ENCODE peak calls at places on chromosome 16, in seven cellular contexts. One of them, this sample, is unnamed.

GRCh38 chr16:70804153-70804728 is 3.3 kb upstream of the VAC14 start:
- DNase-seq in GM12878: no peak
- DNase-seq in choroid plexus epithelial cell: peak; percentile 98
- DNase-seq in stomach: no peak
- DNase-seq in heart right ventricle: no peak
- DNase-seq in uterus: no peak
- DNase-seq in suprapubic skin: no peak
- DNase-seq in this sample: no peak

GRCh38 chr16:11890231-11890630 is 25.5 kb downstream of the GSPT1 start:
- DNase-seq in uterus: no peak
- DNase-seq in heart right ventricle: no peak
- DNase-seq in GM12878: no peak
- DNase-seq in choroid plexus epithelial cell: no peak
- DNase-seq in stomach: no peak
- DNase-seq in suprapubic skin: no peak
- DNase-seq in this sample: no peak

GRCh38 chr16:58661199-58661830 is 23.3 kb downstream of the SLC38A7 start:
- DNase-seq in stomach: peak; percentile 41
- DNase-seq in heart right ventricle: peak; percentile 49
- DNase-seq in choroid plexus epithelial cell: peak; percentile 94
- DNase-seq in uterus: peak; percentile 38
- DNase-seq in suprapubic skin: no peak
- DNase-seq in GM12878: no peak
- DNase-seq in this sample: peak; percentile 27

GRCh38 chr16:50709061-50709695 is 15.8 kb downstream of the NOD2 start:
- DNase-seq in choroid plexus epithelial cell: no peak
- DNase-seq in suprapubic skin: no peak
- DNase-seq in GM12878: no peak
- DNase-seq in uterus: no peak
- DNase-seq in stomach: no peak
- DNase-seq in heart right ventricle: peak; percentile 20
- DNase-seq in this sample: no peak

GRCh38 chr16:50604610-50605009 is 56.4 kb downstream of the NKD1 start:
- DNase-seq in choroid plexus epithelial cell: no peak
- DNase-seq in suprapubic skin: no peak
- DNase-seq in uterus: no peak
- DNase-seq in GM12878: no peak
- DNase-seq in stomach: no peak
- DNase-seq in heart right ventricle: no peak
- DNase-seq in this sample: no peak

GRCh38 chr16:49586466-49586865 is 212.9 kb downstream of the C16orf78 start:
- DNase-seq in heart right ventricle: no peak
- DNase-seq in choroid plexus epithelial cell: no peak
- DNase-seq in suprapubic skin: peak; percentile 25
- DNase-seq in uterus: no peak
- DNase-seq in stomach: no peak
- DNase-seq in GM12878: no peak
- DNase-seq in this sample: no peak

GRCh38 chr16:88430524-88431446 is 22.3 kb upstream of the ZFPM1 start:
- DNase-seq in suprapubic skin: no peak
- DNase-seq in heart right ventricle: peak; percentile 20
- DNase-seq in choroid plexus epithelial cell: peak; percentile 43
- DNase-seq in uterus: no peak
- DNase-seq in stomach: no peak
- DNase-seq in GM12878: no peak
- DNase-seq in this sample: peak; percentile 40

GRCh38 chr16:84603115-84603816 is 14.6 kb downstream of the COTL1 start:
- DNase-seq in heart right ventricle: peak; percentile 58
- DNase-seq in suprapubic skin: peak; percentile 91
- DNase-seq in stomach: peak; percentile 72
- DNase-seq in uterus: peak; percentile 93
- DNase-seq in GM12878: no peak
- DNase-seq in choroid plexus epithelial cell: peak; percentile 97
- DNase-seq in this sample: peak; percentile 76

GRCh38 chr16:29898135-29898534 is 1.2 kb downstream of the SEZ6L2 start:
- DNase-seq in uterus: no peak
- DNase-seq in stomach: no peak
- DNase-seq in heart right ventricle: no peak
- DNase-seq in choroid plexus epithelial cell: no peak
- DNase-seq in suprapubic skin: no peak
- DNase-seq in GM12878: no peak
- DNase-seq in this sample: no peak

GRCh38 chr16:83934684-83934977 is 18.4 kb upstream of the OSGIN1 start:
- DNase-seq in stomach: no peak
- DNase-seq in choroid plexus epithelial cell: no peak
- DNase-seq in suprapubic skin: no peak
- DNase-seq in uterus: no peak
- DNase-seq in GM12878: no peak
- DNase-seq in heart right ventricle: no peak
- DNase-seq in this sample: no peak

GRCh38 chr16:85321856-85322271 is 209.6 kb upstream of the CIBAR2 start:
- DNase-seq in GM12878: no peak
- DNase-seq in choroid plexus epithelial cell: peak; percentile 94
- DNase-seq in heart right ventricle: peak; percentile 94
- DNase-seq in suprapubic skin: peak; percentile 93
- DNase-seq in uterus: peak; percentile 91
- DNase-seq in stomach: peak; percentile 96
- DNase-seq in this sample: peak; percentile 96

GRCh38 chr16:53775821-53776431 is 72.0 kb downstream of the FTO start:
- DNase-seq in stomach: peak; percentile 60
- DNase-seq in GM12878: no peak
- DNase-seq in uterus: peak; percentile 47
- DNase-seq in heart right ventricle: peak; percentile 16
- DNase-seq in choroid plexus epithelial cell: peak; percentile 95
- DNase-seq in suprapubic skin: peak; percentile 68
- DNase-seq in this sample: peak; percentile 21

GRCh38 chr16:86065711-86066110 is 166.7 kb downstream of the IRF8 start:
- DNase-seq in uterus: no peak
- DNase-seq in stomach: no peak
- DNase-seq in choroid plexus epithelial cell: no peak
- DNase-seq in GM12878: no peak
- DNase-seq in suprapubic skin: no peak
- DNase-seq in heart right ventricle: no peak
- DNase-seq in this sample: no peak

GRCh38 chr16:59356144-59356543 is 622.0 kb upstream of the GOT2 start:
- DNase-seq in GM12878: no peak
- DNase-seq in uterus: no peak
- DNase-seq in stomach: no peak
- DNase-seq in suprapubic skin: no peak
- DNase-seq in heart right ventricle: no peak
- DNase-seq in choroid plexus epithelial cell: no peak
- DNase-seq in this sample: no peak

GRCh38 chr16:85384831-85385462 is 228.2 kb upstream of the GSE1 start:
- DNase-seq in suprapubic skin: peak; percentile 69
- DNase-seq in stomach: peak; percentile 55
- DNase-seq in GM12878: no peak
- DNase-seq in choroid plexus epithelial cell: no peak
- DNase-seq in heart right ventricle: no peak
- DNase-seq in uterus: no peak
- DNase-seq in this sample: peak; percentile 6

GRCh38 chr16:84916850-84917249 is 94.5 kb downstream of the ZDHHC7 start:
- DNase-seq in suprapubic skin: no peak
- DNase-seq in GM12878: no peak
- DNase-seq in choroid plexus epithelial cell: no peak
- DNase-seq in heart right ventricle: no peak
- DNase-seq in stomach: no peak
- DNase-seq in uterus: no peak
- DNase-seq in this sample: no peak

GRCh38 chr16:60181542-60181941 is 1447.4 kb upstream of the GOT2 start:
- DNase-seq in uterus: no peak
- DNase-seq in choroid plexus epithelial cell: no peak
- DNase-seq in suprapubic skin: no peak
- DNase-seq in stomach: no peak
- DNase-seq in GM12878: no peak
- DNase-seq in heart right ventricle: no peak
- DNase-seq in this sample: no peak

GRCh38 chr16:69503244-69503643 is 62.5 kb upstream of the NFAT5 start:
- DNase-seq in GM12878: no peak
- DNase-seq in choroid plexus epithelial cell: no peak
- DNase-seq in stomach: no peak
- DNase-seq in uterus: no peak
- DNase-seq in suprapubic skin: no peak
- DNase-seq in heart right ventricle: no peak
- DNase-seq in this sample: no peak

GRCh38 chr16:70588565-70588964 is 57.8 kb upstream of the IL34 start:
- DNase-seq in stomach: no peak
- DNase-seq in uterus: no peak
- DNase-seq in GM12878: no peak
- DNase-seq in heart right ventricle: no peak
- DNase-seq in choroid plexus epithelial cell: peak; percentile 42
- DNase-seq in suprapubic skin: no peak
- DNase-seq in this sample: no peak

GRCh38 chr16:49600976-49601375 is 227.4 kb downstream of the C16orf78 start:
- DNase-seq in GM12878: no peak
- DNase-seq in uterus: peak; percentile 2
- DNase-seq in suprapubic skin: no peak
- DNase-seq in heart right ventricle: no peak
- DNase-seq in stomach: no peak
- DNase-seq in choroid plexus epithelial cell: no peak
- DNase-seq in this sample: no peak

GRCh38 chr16:10866196-10866976 is 10.6 kb upstream of the CIITA start:
- DNase-seq in heart right ventricle: no peak
- DNase-seq in choroid plexus epithelial cell: no peak
- DNase-seq in suprapubic skin: no peak
- DNase-seq in GM12878: no peak
- DNase-seq in uterus: no peak
- DNase-seq in stomach: no peak
- DNase-seq in this sample: peak; percentile 48

DNA sequence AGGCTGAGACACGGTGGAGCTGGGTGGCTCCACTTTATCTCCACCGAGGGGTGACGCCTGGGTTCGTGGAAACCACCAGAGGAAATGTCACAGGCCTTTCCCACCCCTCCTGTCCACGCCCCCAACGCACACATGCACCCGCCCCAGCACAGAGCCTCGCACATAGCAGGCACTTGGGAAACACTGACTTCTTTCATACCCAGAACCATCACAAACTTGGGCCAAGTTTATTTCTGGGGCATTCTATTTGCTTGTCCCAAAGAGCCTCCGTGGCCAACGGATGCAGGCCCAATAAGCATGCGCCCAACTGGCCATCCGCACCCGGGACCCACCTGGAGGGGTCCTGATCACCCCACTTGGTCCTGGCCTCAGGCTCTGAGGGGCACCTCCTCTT is 3.3 kb downstream of the BCAR1 start:
- DNase-seq in choroid plexus epithelial cell: no peak
- DNase-seq in uterus: no peak
- DNase-seq in suprapubic skin: no peak
- DNase-seq in GM12878: no peak
- DNase-seq in heart right ventricle: peak; percentile 64
- DNase-seq in stomach: peak; percentile 68
- DNase-seq in this sample: peak; percentile 49
- TF ChIP-seq CTCF in choroid plexus epithelial cell: no peak
- TF ChIP-seq CTCF in uterus: no peak
- TF ChIP-seq CTCF in suprapubic skin: no peak
- TF ChIP-seq CTCF in GM12878: no peak
- TF ChIP-seq CTCF in heart right ventricle: no peak
- TF ChIP-seq CTCF in stomach: no peak
- TF ChIP-seq CTCF in this sample: no peak

DNA sequence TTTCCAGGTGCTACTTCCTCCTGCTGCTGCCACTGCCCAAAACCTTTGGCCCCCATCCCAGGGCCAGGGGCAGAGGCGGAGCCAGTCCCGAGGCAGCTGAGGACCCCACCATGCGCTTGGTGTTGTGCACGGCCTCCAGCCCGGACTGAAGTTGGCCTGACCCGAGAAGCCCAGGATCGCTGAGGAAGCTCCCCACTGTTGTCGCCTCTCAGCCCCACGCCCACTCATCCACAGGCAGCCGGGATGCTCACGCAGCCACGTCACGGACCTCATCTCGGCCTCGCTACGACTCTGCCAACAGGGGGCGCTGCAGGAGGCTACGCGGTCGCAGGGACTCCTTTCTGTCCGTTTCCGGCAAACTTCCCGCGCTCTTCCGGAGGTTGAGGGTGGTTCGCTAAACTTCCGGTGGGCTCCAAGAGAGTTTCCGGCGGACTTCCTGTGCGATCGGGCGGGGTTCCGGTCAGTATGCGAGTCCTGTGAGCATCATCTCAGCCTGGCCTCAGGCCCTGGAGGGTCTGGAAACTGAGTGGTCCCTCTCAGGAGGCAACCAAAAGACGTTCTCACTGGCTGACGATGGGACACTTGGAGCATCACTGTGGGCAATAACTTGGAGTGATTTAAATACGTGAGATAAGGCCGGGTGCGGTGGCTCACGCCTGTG is 12.4 kb downstream of the ZG16B start:
- DNase-seq in heart right ventricle: peak; percentile 37
- DNase-seq in choroid plexus epithelial cell: peak; percentile 61
- DNase-seq in GM12878: no peak
- DNase-seq in suprapubic skin: no peak
- DNase-seq in stomach: peak; percentile 50
- DNase-seq in uterus: no peak
- DNase-seq in this sample: peak; percentile 30
- H3K4me3 ChIP-seq in heart right ventricle: no peak overlapping the region
- H3K4me3 ChIP-seq in choroid plexus epithelial cell: peak overlapping the region; percentile 47
- H3K4me3 ChIP-seq in GM12878: peak overlapping the region; percentile 45
- H3K4me3 ChIP-seq in suprapubic skin: peak overlapping the region; percentile 26
- H3K4me3 ChIP-seq in stomach: no peak overlapping the region
- H3K4me3 ChIP-seq in uterus: no peak overlapping the region
- H3K4me3 ChIP-seq in this sample: peak overlapping the region; percentile 19

GRCh38 chr16:80503144-80503543 is 37.6 kb upstream of the DYNLRB2 start:
- DNase-seq in choroid plexus epithelial cell: no peak
- DNase-seq in suprapubic skin: no peak
- DNase-seq in heart right ventricle: no peak
- DNase-seq in GM12878: no peak
- DNase-seq in uterus: no peak
- DNase-seq in stomach: no peak
- DNase-seq in this sample: no peak

DNA sequence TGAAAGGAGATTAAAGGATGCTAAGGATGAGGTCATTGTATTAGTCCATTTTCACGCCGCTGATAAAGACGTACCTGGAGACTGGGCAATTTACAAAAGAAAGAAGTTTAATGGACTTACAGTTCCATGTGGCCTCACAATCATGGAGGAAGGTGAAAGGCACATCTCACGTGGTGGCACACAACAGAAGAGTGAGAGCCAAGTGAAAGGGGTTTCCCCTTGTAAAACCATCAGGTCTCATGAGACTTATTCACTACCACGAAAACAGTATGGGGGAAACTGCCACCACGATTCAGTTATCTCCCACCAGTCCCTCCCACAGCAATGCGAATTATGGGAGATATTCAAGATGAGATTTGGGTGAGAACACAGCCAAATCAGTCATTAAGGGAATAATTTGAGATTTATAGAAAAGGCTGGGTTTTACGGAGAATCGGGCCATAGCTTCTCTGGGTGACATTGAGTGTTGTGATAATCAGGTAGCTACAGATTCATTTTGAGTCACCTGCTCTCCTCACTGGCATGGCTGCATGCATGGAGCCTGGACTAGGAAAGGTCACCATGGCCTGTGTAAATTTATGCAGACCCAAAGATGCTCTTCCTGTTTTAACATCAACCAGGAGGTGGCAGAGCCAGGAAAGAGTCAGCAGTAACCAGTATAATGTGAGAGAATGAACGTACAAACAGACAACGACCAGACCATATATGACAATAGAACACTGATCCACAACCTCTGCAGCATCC is 40.5 kb upstream of the DYNLRB2 start:
- DNase-seq in stomach: no peak
- DNase-seq in choroid plexus epithelial cell: peak; percentile 5
- DNase-seq in uterus: no peak
- DNase-seq in suprapubic skin: no peak
- DNase-seq in heart right ventricle: no peak
- DNase-seq in GM12878: no peak
- DNase-seq in this sample: no peak
- TF ChIP-seq CTCF in stomach: no peak
- TF ChIP-seq CTCF in choroid plexus epithelial cell: peak; percentile 19
- TF ChIP-seq CTCF in uterus: no peak
- TF ChIP-seq CTCF in suprapubic skin: no peak
- TF ChIP-seq CTCF in heart right ventricle: no peak
- TF ChIP-seq CTCF in GM12878: no peak
- TF ChIP-seq CTCF in this sample: no peak

GRCh38 chr16:46727630-46728029 is 20.5 kb downstream of the MYLK3 start:
- DNase-seq in suprapubic skin: peak; percentile 19
- DNase-seq in GM12878: no peak
- DNase-seq in heart right ventricle: no peak
- DNase-seq in stomach: no peak
- DNase-seq in choroid plexus epithelial cell: no peak
- DNase-seq in uterus: no peak
- DNase-seq in this sample: no peak
- H3K4me3 ChIP-seq in suprapubic skin: no peak overlapping the region
- H3K4me3 ChIP-seq in GM12878: no peak overlapping the region
- H3K4me3 ChIP-seq in heart right ventricle: no peak overlapping the region
- H3K4me3 ChIP-seq in stomach: no peak overlapping the region
- H3K4me3 ChIP-seq in choroid plexus epithelial cell: no peak overlapping the region
- H3K4me3 ChIP-seq in uterus: no peak overlapping the region
- H3K4me3 ChIP-seq in this sample: no peak overlapping the region